ENCODE peak calls at places on chromosomes 1 and 21, in seven cellular contexts. Z, J, B, E, U, P and G are unnamed samples.

GRCh38 chr1:203507227-203507626 is 13.3 kb downstream of the OPTC start:
- DNase-seq in J (no peak), U (no peak), E (no peak), P (no peak), Z (peak; percentile 62), B (no peak), G (no peak)

GRCh38 chr1:170807432-170807831 is 127.9 kb upstream of the MROH9 start:
- DNase-seq in B (no peak), P (no peak), U (no peak), J (no peak), Z (no peak), E (no peak), G (no peak)

GRCh38 chr1:193104496-193104905 is 713 bp downstream of the GLRX2 start:
- DNase-seq in J (peak; percentile 53), Z (peak; percentile 53), B (peak; percentile 22), E (peak; percentile 92), U (no peak), P (peak; percentile 50), G (peak; percentile 82)

GRCh38 chr21:31654340-31654739 is 5.2 kb upstream of the SOD1 start:
- DNase-seq in U (no peak), E (no peak), P (no peak), J (no peak), Z (no peak), B (no peak), G (no peak)

GRCh38 chr1:201212461-201213055 is 21.9 kb downstream of the IGFN1 start:
- DNase-seq in E (peak; percentile 54), P (no peak), J (no peak), B (no peak), Z (no peak), U (no peak), G (no peak)

GRCh38 chr1:20640183-20640597 is 6.9 kb downstream of the PINK1 start:
- DNase-seq in J (peak; percentile 44), B (peak; percentile 52), Z (peak; percentile 71), E (no peak), P (peak; percentile 54), U (peak; percentile 38), G (no peak)

GRCh38 chr1:237562247-237562823 is 328.4 kb downstream of the ZP4 start:
- DNase-seq in J (no peak), Z (no peak), E (no peak), P (peak; percentile 31), B (peak; percentile 29), U (peak; percentile 32), G (no peak)

GRCh38 chr21:42507418-42507817 is 6.2 kb upstream of the SLC37A1 start:
- DNase-seq in P (no peak), Z (peak; percentile 4), J (no peak), B (no peak), U (no peak), E (no peak), G (no peak)

GRCh38 chr1:224106568-224107281 is 7.2 kb upstream of the FBXO28 start:
- DNase-seq in E (no peak), J (peak; percentile 9), P (peak; percentile 65), B (no peak), U (peak; percentile 27), Z (no peak), G (no peak)

GRCh38 chr21:37072239-37072987 is 458 bp downstream of the PIGP start:
- DNase-seq in J (no peak), U (no peak), E (peak; percentile 95), B (no peak), P (peak; percentile 25), Z (no peak), G (peak; percentile 93)

GRCh38 chr1:248231117-248231516 is at the start of gene OR2M4:
- DNase-seq in J (no peak), P (no peak), B (no peak), E (no peak), U (no peak), Z (no peak), G (no peak)
- H3K9me3 ChIP-seq in J (no peaks in the 10 kb centered on the region), P (peaks cover 8% of the 10 kb centered on the region), B (no peaks in the 10 kb centered on the region), E (no peaks in the 10 kb centered on the region), U (no peaks in the 10 kb centered on the region), Z (no peaks in the 10 kb centered on the region), G (no peaks in the 10 kb centered on the region)

GRCh38 chr1:182348916-182349747 is 42.5 kb downstream of the GLUL start:
- DNase-seq in E (no peak), U (no peak), B (no peak), Z (peak; percentile 20), P (no peak), J (no peak), G (peak; percentile 86)
- H3K27ac ChIP-seq in E (no peak overlapping the region), U (no peak overlapping the region), B (no peak overlapping the region), Z (no peak overlapping the region), P (no peak overlapping the region), J (no peak overlapping the region), G (peak overlapping the region; percentile 49)

GRCh38 chr1:4710592-4711190 is 56.3 kb downstream of the AJAP1 start:
- DNase-seq in U (no peak), E (peak; percentile 55), J (no peak), B (no peak), P (no peak), Z (no peak), G (no peak)
- H3K9me3 ChIP-seq in U (no peaks in the 10 kb centered on the region), E (no peaks in the 10 kb centered on the region), J (no peaks in the 10 kb centered on the region), B (no peaks in the 10 kb centered on the region), P (peaks cover 2% of the 10 kb centered on the region), Z (no peaks in the 10 kb centered on the region), G (peaks cover 2% of the 10 kb centered on the region)

GRCh38 chr1:56658254-56658653 is 13.1 kb downstream of the PRKAA2 start:
- DNase-seq in J (no peak), B (no peak), Z (no peak), E (no peak), P (no peak), U (no peak), G (no peak)

GRCh38 chr1:56654126-56654923 is 9.2 kb downstream of the PRKAA2 start:
- DNase-seq in B (no peak), P (no peak), E (no peak), U (no peak), J (no peak), Z (no peak), G (no peak)

GRCh38 chr1:56655991-56656613 is 11.0 kb downstream of the PRKAA2 start:
- DNase-seq in P (no peak), U (no peak), B (no peak), J (no peak), E (no peak), Z (no peak), G (no peak)
- H3K27ac ChIP-seq in P (no peak overlapping the region), U (no peak overlapping the region), B (no peak overlapping the region), J (no peak overlapping the region), E (no peak overlapping the region), Z (no peak overlapping the region), G (no peak overlapping the region)